ENCODE peak calls at places on chromosomes 4 and X, in eight cellular contexts. M is stimulated activated CD4-positive, alpha-beta T cell treated with anti-CD3 and anti-CD28 coated beads, Interleukin-15, amount 100 ng/mL, for 1 hour; O is RWPE1; Q is nephron progenitor cell; T is activated CD8-positive, alpha-beta memory T cell treated with anti-CD3 and anti-CD28 coated beads for 4 hours; C is HEK293T; A is T-helper 9 cell; K is adrenal gland. I is an unnamed sample.

GRCh38 chr4:168908093-168908492 is 102.0 kb downstream of the CBR4 start:
- DNase-seq in M (no peak), O (no peak), Q (no peak), T (no peak), C (no peak), A (no peak), K (no peak), I (no peak)

GRCh38 chr4:121936101-121936500 is 15.8 kb downstream of the TRPC3 start:
- DNase-seq in M (no peak), O (no peak), Q (no peak), T (no peak), C (no peak), A (no peak), K (no peak), I (no peak)

GRCh38 chr4:15336410-15337184 is 91.2 kb upstream of the C1QTNF7 start:
- DNase-seq in M (no peak), O (peak), Q (no peak), T (no peak), C (no peak), A (no peak), K (no peak), I (no peak)

GRCh38 chr4:156294577-156294976 is 340.9 kb upstream of the CTSO start:
- DNase-seq in M (no peak), O (peak), Q (no peak), T (no peak), C (peak), A (no peak), K (no peak), I (peak)

GRCh38 chr4:3877236-3877635 is 111.1 kb downstream of the ADRA2C start:
- DNase-seq in M (no peak), O (no peak), Q (no peak), T (no peak), C (no peak), A (no peak), K (no peak), I (no peak)

GRCh38 chr4:32858971-32859370 is 2138.8 kb downstream of the PCDH7 start:
- DNase-seq in M (no peak), O (peak), Q (no peak), T (no peak), C (no peak), A (no peak), K (no peak), I (no peak)

GRCh38 chrX:39653656-39654055 is 444.1 kb downstream of the BCOR start:
- DNase-seq in M (no peak), O (no peak), Q (no peak), T (no peak), C (no peak), A (no peak), K (no peak), I (no peak)

GRCh38 chrX:136880003-136880451 is 498 bp downstream of the RBMX start:
- DNase-seq in M (peak), O (peak), Q (peak), T (no peak), C (no peak), A (peak), K (peak), I (no peak)

GRCh38 chr4:14264437-14264836 is 636.9 kb upstream of the BOD1L1 start:
- DNase-seq in M (no peak), O (no peak), Q (no peak), T (no peak), C (no peak), A (no peak), K (no peak), I (no peak)

GRCh38 chr4:53309321-53310020 is 56.4 kb downstream of the SCFD2 start:
- DNase-seq in M (no peak), O (no peak), Q (no peak), T (no peak), C (no peak), A (no peak), K (no peak), I (no peak)

GRCh38 chr4:76752911-76753494 is 144.9 kb downstream of the SOWAHB start:
- DNase-seq in M (no peak), O (peak), Q (no peak), T (no peak), C (no peak), A (no peak), K (peak), I (no peak)

GRCh38 chr4:173243917-173244658 is 75.5 kb downstream of the GALNT7 start:
- DNase-seq in M (no peak), O (no peak), Q (no peak), T (no peak), C (no peak), A (no peak), K (no peak), I (no peak)

GRCh38 chrX:14356401-14356800 is 172.9 kb upstream of the GLRA2 start:
- DNase-seq in M (no peak), O (peak), Q (no peak), T (no peak), C (no peak), A (no peak), K (no peak), I (no peak)

GRCh38 chrX:7272301-7272700 is 124.3 kb upstream of the PUDP start:
- DNase-seq in M (no peak), O (no peak), Q (no peak), T (no peak), C (no peak), A (no peak), K (no peak), I (no peak)

GRCh38 chr4:155759372-155760252 is 791 bp downstream of the GUCY1B1 start:
- DNase-seq in M (no peak), O (peak), Q (peak), T (no peak), C (peak), A (no peak), K (peak), I (peak)

GRCh38 chrX:42090395-42090794 is 167.0 kb upstream of the CASK start:
- DNase-seq in M (no peak), O (no peak), Q (no peak), T (no peak), C (no peak), A (no peak), K (no peak), I (no peak)

GRCh38 chr4:153950100-153950979 is 161.5 kb upstream of the SFRP2 start:
- DNase-seq in M (no peak), O (no peak), Q (no peak), T (no peak), C (no peak), A (no peak), K (no peak), I (no peak)

GRCh38 chrX:69501433-69501832 is 2.7 kb upstream of the NALF2 start:
- DNase-seq in M (no peak), O (no peak), Q (peak), T (no peak), C (peak), A (no peak), K (no peak), I (peak)

GRCh38 chrX:4268676-4269075 is 555.2 kb upstream of the PRKX start:
- DNase-seq in M (no peak), O (no peak), Q (no peak), T (no peak), C (no peak), A (no peak), K (no peak), I (no peak)

GRCh38 chrX:12814434-12814833 is 23.2 kb downstream of the PRPS2 start:
- DNase-seq in M (no peak), O (peak), Q (peak), T (no peak), C (peak), A (no peak), K (peak), I (no peak)

GRCh38 chr4:106201373-106201772 is 114.6 kb downstream of the TBCK start:
- DNase-seq in M (no peak), O (peak), Q (no peak), T (no peak), C (peak), A (no peak), K (no peak), I (no peak)

GRCh38 chr4:146291313-146291712 is 77.0 kb downstream of the REELD1 start:
- DNase-seq in M (no peak), O (no peak), Q (no peak), T (no peak), C (peak), A (no peak), K (no peak), I (no peak)

GRCh38 chrX:38278682-38279081 is 48.6 kb downstream of the RPGR start:
- DNase-seq in M (no peak), O (no peak), Q (no peak), T (no peak), C (no peak), A (no peak), K (no peak), I (no peak)

GRCh38 chr4:76694056-76694455 is 203.9 kb downstream of the SOWAHB start:
- DNase-seq in M (no peak), O (no peak), Q (no peak), T (no peak), C (no peak), A (no peak), K (no peak), I (no peak)

GRCh38 chr4:173269280-173269679 is 64.9 kb downstream of the HMGB2 start:
- DNase-seq in M (no peak), O (no peak), Q (no peak), T (no peak), C (no peak), A (no peak), K (no peak), I (no peak)

GRCh38 chr4:10741221-10741620 is 56.7 kb upstream of the CLNK start:
- DNase-seq in M (no peak), O (no peak), Q (no peak), T (no peak), C (no peak), A (no peak), K (no peak), I (no peak)

GRCh38 chrX:42615161-42615563 is 162.8 kb downstream of the PPP1R2C start:
- DNase-seq in M (no peak), O (no peak), Q (peak), T (no peak), C (no peak), A (no peak), K (no peak), I (no peak)

GRCh38 chr4:175253184-175253902 is 335.2 kb downstream of the ADAM29 start:
- DNase-seq in M (no peak), O (no peak), Q (no peak), T (no peak), C (peak), A (no peak), K (no peak), I (no peak)